ENCODE peak calls at places on chromosomes 1 and 21, in nine cellular contexts. F is HCT116, G is fibroblast of lung, L is ovary, W is astrocyte, K is uterus, A is transverse colon, X is WERI-Rb-1, R is body of pancreas. O is an unnamed sample. For H3K36me3, the result is how much of the 10 kb centered on the place peaks cover.

GRCh38 chr1:20385630-20386029 is 95.0 kb downstream of the VWA5B1 start:
- DNase-seq in F (no peak), G (no peak), L (no peak), W (no peak), K (no peak), A (no peak), X (no peak), R (no peak), O (no peak)

GRCh38 chr1:160858127-160858909 is 4.4 kb downstream of the CD244 start:
- DNase-seq in F (no peak), G (no peak), L (no peak), W (no peak), K (no peak), A (peak), X (no peak), R (no peak), O (no peak)

GRCh38 chr1:24191860-24192259 is 4.8 kb upstream of the IFNLR1 start:
- DNase-seq in F (no peak), G (peak), L (no peak), W (peak), K (no peak), A (no peak), X (no peak), R (no peak), O (no peak)

GRCh38 chr21:38498057-38498833 is at the start of gene ERG:
- DNase-seq in F (no peak), G (no peak), L (no peak), W (no peak), K (no peak), A (no peak), X (no peak), R (no peak), O (no peak)

GRCh38 chr1:66571789-66572188 is 37.8 kb downstream of the SGIP1 start:
- DNase-seq in F (peak), G (peak), L (no peak), W (peak), K (no peak), A (no peak), X (no peak), R (no peak), O (no peak)

GRCh38 chr1:55768345-55768952 is 553.3 kb upstream of the USP24 start:
- DNase-seq in F (no peak), G (no peak), L (no peak), W (no peak), K (no peak), A (no peak), X (no peak), R (no peak), O (no peak)

GRCh38 chr1:228309548-228310067 is 97.0 kb downstream of the TRIM11 start:
- DNase-seq in F (no peak), G (no peak), L (no peak), W (no peak), K (no peak), A (no peak), X (no peak), R (peak), O (no peak)

GRCh38 chr1:116990612-116991151 is 10.9 kb upstream of the CD101 start:
- DNase-seq in F (no peak), G (peak), L (no peak), W (peak), K (no peak), A (peak), X (no peak), R (peak), O (no peak)

GRCh38 chr1:227923353-227924167 is 24.2 kb downstream of the WNT9A start:
- DNase-seq in F (no peak), G (no peak), L (no peak), W (no peak), K (no peak), A (no peak), X (no peak), R (no peak), O (peak)

GRCh38 chr1:179015396-179015795 is 10.3 kb upstream of the FAM20B start:
- DNase-seq in F (no peak), G (no peak), L (no peak), W (no peak), K (no peak), A (no peak), X (no peak), R (no peak), O (no peak)

GRCh38 chr1:193951989-193952388 is 765.6 kb upstream of the B3GALT2 start:
- DNase-seq in F (no peak), G (no peak), L (no peak), W (no peak), K (no peak), A (no peak), X (no peak), R (no peak), O (no peak)

GRCh38 chr21:29145354-29145782 is 14.9 kb downstream of the MAP3K7CL start:
- DNase-seq in F (no peak), G (peak), L (no peak), W (peak), K (no peak), A (no peak), X (no peak), R (no peak), O (no peak)

GRCh38 chr1:220278991-220279390 is 6.7 kb upstream of the RAB3GAP2 start:
- DNase-seq in F (no peak), G (peak), L (no peak), W (peak), K (no peak), A (no peak), X (no peak), R (no peak), O (no peak)

GRCh38 chr1:24289937-24290595 is 29.1 kb upstream of the GRHL3 start:
- DNase-seq in F (no peak), G (peak), L (peak), W (peak), K (peak), A (peak), X (no peak), R (peak), O (peak)

GRCh38 chr1:53766766-53767409 is 27.9 kb upstream of the GLIS1 start:
- DNase-seq in F (no peak), G (peak), L (no peak), W (peak), K (no peak), A (no peak), X (no peak), R (no peak), O (no peak)

GRCh38 chr1:40798366-40799310 is 15.1 kb downstream of the KCNQ4 start:
- DNase-seq in F (no peak), G (no peak), L (peak), W (no peak), K (peak), A (no peak), X (no peak), R (peak), O (no peak)

GRCh38 chr1:208183977-208184901 is 59.9 kb downstream of the PLXNA2 start:
- DNase-seq in F (peak), G (peak), L (peak), W (peak), K (peak), A (peak), X (peak), R (no peak), O (no peak)

GRCh38 chr1:168696125-168696524 is 32.9 kb downstream of the DPT start:
- DNase-seq in F (no peak), G (no peak), L (no peak), W (no peak), K (no peak), A (no peak), X (no peak), R (no peak), O (no peak)

GRCh38 chr1:34983700-34984355 is 1.3 kb downstream of the TMEM35B start:
- DNase-seq in F (no peak), G (peak), L (peak), W (peak), K (no peak), A (no peak), X (peak), R (peak), O (no peak)

GRCh38 chr1:226107471-226108460 is 45.2 kb downstream of the H3-3A start:
- DNase-seq in F (no peak), G (no peak), L (no peak), W (no peak), K (no peak), A (no peak), X (no peak), R (no peak), O (no peak)

GRCh38 chr1:168105846-168106245 is 30.9 kb downstream of the GPR161 start:
- DNase-seq in F (no peak), G (no peak), L (no peak), W (no peak), K (no peak), A (no peak), X (no peak), R (no peak), O (no peak)

GRCh38 chr1:221449801-221450470 is 292.0 kb downstream of the DUSP10 start:
- DNase-seq in F (no peak), G (peak), L (no peak), W (peak), K (no peak), A (no peak), X (no peak), R (no peak), O (no peak)

GRCh38 chr1:166920561-166921475 is 44.8 kb upstream of the TADA1 start:
- DNase-seq in F (no peak), G (no peak), L (no peak), W (no peak), K (no peak), A (no peak), X (peak), R (no peak), O (no peak)

GRCh38 chr1:156445789-156446263 is 54.7 kb downstream of the MEF2D start:
- DNase-seq in F (peak), G (peak), L (peak), W (peak), K (peak), A (peak), X (peak), R (peak), O (peak)

GRCh38 chr1:236997361-236997760 is 6.9 kb downstream of the MT1HL1 start:
- DNase-seq in F (no peak), G (no peak), L (no peak), W (no peak), K (no peak), A (no peak), X (no peak), R (no peak), O (no peak)

GRCh38 chr1:53078333-53079101 is 16.5 kb downstream of the PODN start:
- DNase-seq in F (no peak), G (no peak), L (no peak), W (no peak), K (no peak), A (no peak), X (no peak), R (no peak), O (no peak)

GRCh38 chr21:46009951-46010655 is 28.5 kb downstream of the COL6A1 start:
- DNase-seq in F (no peak), G (no peak), L (peak), W (no peak), K (peak), A (no peak), X (no peak), R (no peak), O (no peak)

GRCh38 chr1:236451796-236452373 is 57.8 kb downstream of the EDARADD start:
- DNase-seq in F (peak), G (no peak), L (no peak), W (no peak), K (no peak), A (peak), X (peak), R (peak), O (peak)

GRCh38 chr1:236489710-236490377 is 33.9 kb upstream of the LGALS8 start:
- DNase-seq in F (peak), G (peak), L (no peak), W (peak), K (no peak), A (no peak), X (peak), R (peak), O (no peak)

GRCh38 chr1:201491896-201492511 is 14.9 kb downstream of the CSRP1 start:
- DNase-seq in F (no peak), G (no peak), L (no peak), W (no peak), K (no peak), A (no peak), X (no peak), R (no peak), O (no peak)
- H3K36me3 ChIP-seq in F (under half), G (under half), L (under half), W (half or more), K (under half), A (under half), X (under half), R (under half), O (under half)

DNA sequence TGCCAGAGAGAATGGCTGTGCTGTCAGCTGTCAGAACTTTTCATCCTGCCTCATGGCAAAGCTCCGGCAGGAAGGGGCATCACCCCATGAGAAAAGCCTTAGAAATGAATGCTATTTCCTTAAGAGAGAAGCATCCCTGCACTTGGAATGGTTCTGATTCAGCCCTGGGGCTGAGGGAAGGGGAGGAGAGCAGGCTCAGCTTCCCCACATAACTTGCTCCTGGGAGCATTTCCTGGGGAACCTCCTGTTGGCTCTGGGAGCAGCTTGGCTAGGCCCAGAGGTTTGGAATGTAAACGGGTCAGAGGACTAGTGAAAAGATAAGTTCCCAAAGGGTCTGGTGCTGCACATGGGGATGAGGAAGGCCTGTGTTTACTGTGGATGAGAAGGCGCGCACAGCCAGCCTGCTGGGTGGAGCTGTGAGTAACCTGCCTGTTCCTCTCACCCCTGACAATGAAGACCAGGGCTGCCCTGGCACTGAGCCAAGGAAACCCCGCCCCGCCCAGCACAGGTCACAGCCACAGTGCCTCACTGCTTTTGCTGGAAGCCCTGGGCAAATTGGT is 5.0 kb downstream of the PRELP start:
- DNase-seq in F (peak), G (peak), L (peak), W (peak), K (peak), A (peak), X (peak), R (peak), O (peak)
- H3K4me3 ChIP-seq in F (no peak), G (peak), L (peak), W (no peak), K (peak), A (no peak), X (no peak), R (no peak), O (no peak)

DNA sequence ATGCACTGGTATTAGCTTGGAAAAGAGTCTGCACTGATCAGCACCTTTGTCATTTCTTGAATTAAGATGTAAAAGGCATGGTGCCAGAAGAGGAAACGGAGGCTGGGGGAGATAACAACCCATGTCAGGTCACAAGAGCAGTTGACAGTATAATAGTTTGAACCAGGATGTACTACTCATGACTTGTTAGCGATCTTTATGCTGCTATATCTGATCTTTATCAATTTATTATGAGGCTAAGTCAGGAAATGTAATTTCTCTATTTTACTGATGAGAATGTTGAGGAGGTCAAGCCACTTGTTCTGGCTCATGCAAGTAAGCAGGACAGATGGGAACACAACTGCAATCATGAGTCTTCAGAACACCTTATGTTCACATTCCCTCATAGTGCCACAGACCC is 41.4 kb downstream of the RGS5 start:
- DNase-seq in F (no peak), G (no peak), L (no peak), W (no peak), K (no peak), A (no peak), X (no peak), R (no peak), O (no peak)
- TF ChIP-seq CTCF in F (no peak), G (no peak), L (no peak), W (no peak), K (no peak), A (no peak), X (no peak), R (no peak), O (no peak)

GRCh38 chr1:38028105-38028591 is 15.6 kb downstream of the UTP11 start:
- DNase-seq in F (no peak), G (no peak), L (no peak), W (no peak), K (no peak), A (no peak), X (peak), R (no peak), O (no peak)

GRCh38 chr1:38027201-38028104 is 14.9 kb downstream of the UTP11 start:
- DNase-seq in F (no peak), G (no peak), L (no peak), W (no peak), K (no peak), A (no peak), X (no peak), R (no peak), O (no peak)

GRCh38 chr1:38025233-38025632 is 12.7 kb downstream of the UTP11 start:
- DNase-seq in F (no peak), G (no peak), L (no peak), W (no peak), K (no peak), A (no peak), X (no peak), R (no peak), O (no peak)

GRCh38 chr1:38026592-38027200 is 14.2 kb downstream of the UTP11 start:
- DNase-seq in F (no peak), G (peak), L (no peak), W (peak), K (no peak), A (peak), X (peak), R (peak), O (peak)

DNA sequence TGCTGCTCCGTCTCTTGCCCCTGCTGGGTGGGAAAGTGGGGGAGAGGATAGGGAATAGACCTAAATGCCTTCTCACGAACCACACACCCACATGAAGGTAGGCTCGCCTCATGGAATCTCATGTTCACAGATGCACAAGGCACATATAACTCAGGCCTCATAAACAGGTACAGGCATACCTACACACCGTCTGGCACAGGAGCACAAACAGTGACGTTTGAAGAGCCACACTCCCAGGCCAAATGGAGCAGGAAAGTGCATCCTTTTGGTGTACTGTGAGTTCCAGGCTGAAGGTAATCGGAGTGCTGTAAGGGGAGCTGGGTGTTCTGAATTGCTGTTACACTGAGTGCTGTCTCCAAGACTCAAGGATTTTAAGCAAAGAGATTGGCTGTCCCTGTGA is 13.1 kb downstream of the UTP11 start:
- DNase-seq in F (no peak), G (no peak), L (no peak), W (no peak), K (no peak), A (no peak), X (no peak), R (no peak), O (no peak)
- H3K36me3 ChIP-seq in F (under half), G (under half), L (under half), W (under half), K (under half), A (under half), X (half or more), R (under half), O (under half)

GRCh38 chr1:203283597-203283996 is 21.7 kb upstream of the BTG2 start:
- DNase-seq in F (no peak), G (no peak), L (no peak), W (no peak), K (no peak), A (no peak), X (peak), R (no peak), O (no peak)

GRCh38 chr1:203284411-203285208 is 20.7 kb upstream of the BTG2 start:
- DNase-seq in F (no peak), G (no peak), L (no peak), W (no peak), K (peak), A (no peak), X (no peak), R (peak), O (no peak)

GRCh38 chr1:203281033-203281432 is 24.3 kb upstream of the BTG2 start:
- DNase-seq in F (no peak), G (no peak), L (no peak), W (no peak), K (peak), A (no peak), X (peak), R (no peak), O (no peak)

GRCh38 chr1:203281851-203282661 is 23.3 kb upstream of the BTG2 start:
- DNase-seq in F (no peak), G (no peak), L (no peak), W (no peak), K (peak), A (no peak), X (peak), R (no peak), O (no peak)

GRCh38 chr1:203282720-203283542 is 22.4 kb upstream of the BTG2 start:
- DNase-seq in F (no peak), G (no peak), L (no peak), W (no peak), K (peak), A (no peak), X (peak), R (peak), O (peak)
- H3K4me3 ChIP-seq in F (no peak), G (no peak), L (no peak), W (no peak), K (no peak), A (no peak), X (no peak), R (no peak), O (no peak)

O was measured in BE2C.